ENCODE peak calls at places on chromosome 21, in eight cellular contexts. V is uterus, W is kidney, D is right lobe of liver, U is lung, H is hepatocyte, L is heart right ventricle, R is IMR-90. E is an unnamed sample.

GRCh38 chr21:44331650-44332306 is 7.4 kb downstream of the CFAP410 start:
- DNase-seq in V (no peak), W (no peak), D (no peak), U (no peak), H (no peak), L (peak), R (peak), E (peak)

GRCh38 chr21:30207252-30207579 is 8.7 kb downstream of the CLDN8 start:
- DNase-seq in V (no peak), W (no peak), D (no peak), U (no peak), H (no peak), L (no peak), R (no peak), E (no peak)

GRCh38 chr21:38847556-38847955 is 41.8 kb downstream of the ETS2 start:
- DNase-seq in V (no peak), W (no peak), D (peak), U (no peak), H (no peak), L (no peak), R (no peak), E (peak)

GRCh38 chr21:36396971-36397370 is 11.8 kb downstream of the CHAF1B start:
- DNase-seq in V (no peak), W (no peak), D (peak), U (no peak), H (no peak), L (no peak), R (no peak), E (no peak)

GRCh38 chr21:31530918-31531705 is 128.4 kb upstream of the SOD1 start:
- DNase-seq in V (no peak), W (peak), D (peak), U (no peak), H (peak), L (no peak), R (no peak), E (peak)

GRCh38 chr21:26130249-26130896 is 40.2 kb downstream of the APP start:
- DNase-seq in V (no peak), W (no peak), D (no peak), U (no peak), H (no peak), L (no peak), R (peak), E (peak)

GRCh38 chr21:29219165-29219770 is 79.5 kb upstream of the BACH1 start:
- DNase-seq in V (no peak), W (no peak), D (no peak), U (no peak), H (no peak), L (no peak), R (peak), E (peak)

GRCh38 chr21:26007911-26008579 is 162.5 kb downstream of the APP start:
- DNase-seq in V (no peak), W (no peak), D (no peak), U (no peak), H (no peak), L (no peak), R (peak), E (peak)

GRCh38 chr21:28099296-28099695 is 893.4 kb downstream of the LTN1 start:
- DNase-seq in V (peak), W (peak), D (no peak), U (no peak), H (peak), L (peak), R (peak), E (no peak)

GRCh38 chr21:44399151-44399954 is 45.9 kb downstream of the TRPM2 start:
- DNase-seq in V (no peak), W (peak), D (no peak), U (no peak), H (peak), L (no peak), R (no peak), E (no peak)

GRCh38 chr21:36689324-36689723 is 9.6 kb upstream of the SIM2 start:
- DNase-seq in V (no peak), W (no peak), D (no peak), U (no peak), H (no peak), L (no peak), R (no peak), E (no peak)

GRCh38 chr21:44428281-44428942 is 26.9 kb upstream of the LRRC3 start:
- DNase-seq in V (no peak), W (peak), D (peak), U (no peak), H (no peak), L (no peak), R (no peak), E (peak)

GRCh38 chr21:41199123-41199522 is 31.2 kb downstream of the BACE2 start:
- DNase-seq in V (no peak), W (no peak), D (no peak), U (no peak), H (no peak), L (no peak), R (no peak), E (no peak)

GRCh38 chr21:16072692-16073091 is 342.9 kb downstream of the USP25 start:
- DNase-seq in V (peak), W (no peak), D (no peak), U (no peak), H (peak), L (no peak), R (peak), E (no peak)

GRCh38 chr21:38440746-38441145 is 57.5 kb downstream of the ERG start:
- DNase-seq in V (no peak), W (no peak), D (no peak), U (no peak), H (peak), L (no peak), R (peak), E (peak)

GRCh38 chr21:37463083-37463780 is 96.7 kb downstream of the DYRK1A start:
- DNase-seq in V (no peak), W (no peak), D (no peak), U (no peak), H (peak), L (no peak), R (peak), E (peak)

GRCh38 chr21:35862969-35863368 is 197.4 kb downstream of the SETD4 start:
- DNase-seq in V (no peak), W (no peak), D (no peak), U (no peak), H (no peak), L (no peak), R (no peak), E (no peak)

GRCh38 chr21:44304846-44305245 is 5.0 kb downstream of the PFKL start:
- DNase-seq in V (no peak), W (no peak), D (no peak), U (no peak), H (peak), L (no peak), R (peak), E (peak)

GRCh38 chr21:32135401-32136363 is 143.2 kb downstream of the MIS18A start:
- DNase-seq in V (no peak), W (no peak), D (no peak), U (no peak), H (no peak), L (no peak), R (peak), E (peak)

GRCh38 chr21:44405091-44405947 is 50.0 kb upstream of the LRRC3 start:
- DNase-seq in V (no peak), W (peak), D (no peak), U (no peak), H (no peak), L (no peak), R (no peak), E (no peak)

GRCh38 chr21:29933088-29933487 is 6.7 kb downstream of the GRIK1 start:
- DNase-seq in V (no peak), W (no peak), D (no peak), U (no peak), H (no peak), L (no peak), R (no peak), E (no peak)

GRCh38 chr21:35711213-35711612 is 349.1 kb downstream of the SETD4 start:
- DNase-seq in V (no peak), W (no peak), D (no peak), U (no peak), H (no peak), L (no peak), R (no peak), E (no peak)

GRCh38 chr21:15732290-15732995 is 2.7 kb downstream of the USP25 start:
- DNase-seq in V (no peak), W (no peak), D (no peak), U (no peak), H (peak), L (no peak), R (peak), E (peak)

GRCh38 chr21:29265690-29266479 is 32.8 kb upstream of the BACH1 start:
- DNase-seq in V (no peak), W (no peak), D (no peak), U (no peak), H (no peak), L (no peak), R (no peak), E (peak)

GRCh38 chr21:26169061-26169610 is 1.4 kb downstream of the APP start:
- DNase-seq in V (peak), W (peak), D (peak), U (peak), H (peak), L (no peak), R (peak), E (peak)

GRCh38 chr21:23119491-23119890 is 2121.3 kb downstream of the NCAM2 start:
- DNase-seq in V (no peak), W (no peak), D (no peak), U (no peak), H (no peak), L (no peak), R (no peak), E (no peak)

GRCh38 chr21:37658994-37659458 is 257.2 kb downstream of the KCNJ6 start:
- DNase-seq in V (peak), W (peak), D (no peak), U (no peak), H (peak), L (no peak), R (peak), E (peak)

GRCh38 chr21:22791376-22791775 is 1793.2 kb downstream of the NCAM2 start:
- DNase-seq in V (no peak), W (no peak), D (no peak), U (no peak), H (no peak), L (no peak), R (no peak), E (no peak)

GRCh38 chr21:37219766-37220432 is 47.2 kb downstream of the VPS26C start:
- DNase-seq in V (no peak), W (no peak), D (peak), U (no peak), H (no peak), L (no peak), R (no peak), E (no peak)

GRCh38 chr21:15004721-15005370 is 60.0 kb downstream of the NRIP1 start:
- DNase-seq in V (no peak), W (no peak), D (no peak), U (no peak), H (no peak), L (no peak), R (peak), E (peak)

GRCh38 chr21:31136891-31137290 is 98.6 kb upstream of the KRTAP19-8 start:
- DNase-seq in V (peak), W (no peak), D (no peak), U (no peak), H (peak), L (no peak), R (peak), E (no peak)

GRCh38 chr21:38794978-38795377 is 10.8 kb upstream of the ETS2 start:
- DNase-seq in V (no peak), W (peak), D (peak), U (no peak), H (no peak), L (no peak), R (no peak), E (no peak)

GRCh38 chr21:43921979-43922945 is 57.2 kb downstream of the AGPAT3 start:
- DNase-seq in V (no peak), W (peak), D (no peak), U (no peak), H (no peak), L (no peak), R (peak), E (no peak)

GRCh38 chr21:29196664-29197052 is 66.2 kb downstream of the MAP3K7CL start:
- DNase-seq in V (no peak), W (no peak), D (no peak), U (no peak), H (no peak), L (no peak), R (peak), E (no peak)

GRCh38 chr21:39096754-39097153 is 86.5 kb downstream of the PSMG1 start:
- DNase-seq in V (no peak), W (no peak), D (no peak), U (no peak), H (no peak), L (no peak), R (no peak), E (no peak)

GRCh38 chr21:33403786-33404571 is 766 bp downstream of the IFNGR2 start:
- DNase-seq in V (peak), W (peak), D (peak), U (peak), H (peak), L (peak), R (peak), E (peak)
- TF ChIP-seq CTCF in V (no peak), W (no peak), D (no peak), U (no peak), H (no peak), L (no peak), R (no peak), E (no peak)

DNA sequence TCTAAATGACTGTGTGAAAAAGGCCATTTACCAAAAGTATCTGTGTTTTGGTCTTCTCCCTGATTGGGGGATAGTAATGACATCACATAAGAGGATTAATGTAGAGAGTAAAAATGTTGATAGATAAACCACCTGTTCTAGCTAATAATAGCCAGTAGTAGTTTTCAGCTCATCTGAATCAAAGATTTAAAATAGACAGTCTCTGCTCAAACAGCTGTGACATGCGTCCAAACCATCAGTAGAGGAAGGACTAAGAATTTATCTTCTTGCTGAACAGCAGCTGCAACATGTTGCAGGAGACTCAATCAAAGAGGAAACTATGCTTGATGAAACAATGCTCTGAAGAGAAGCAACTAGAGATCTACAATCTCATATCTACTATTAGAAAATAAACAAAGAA is 21.4 kb downstream of the TMPRSS15 start:
- DNase-seq in V (no peak), W (no peak), D (no peak), U (no peak), H (no peak), L (no peak), R (no peak), E (no peak)
- H3K4me3 ChIP-seq in V (no peak), W (no peak), D (no peak), U (no peak), H (no peak), L (no peak), R (no peak), E (no peak)

GRCh38 chr21:42851812-42852665 is 27.3 kb downstream of the WDR4 start:
- DNase-seq in V (no peak), W (no peak), D (no peak), U (no peak), H (no peak), L (no peak), R (no peak), E (no peak)

GRCh38 chr21:42848932-42849758 is 30.2 kb downstream of the WDR4 start:
- DNase-seq in V (no peak), W (peak), D (no peak), U (no peak), H (no peak), L (no peak), R (no peak), E (no peak)

GRCh38 chr21:42849759-42850412 is 29.5 kb downstream of the WDR4 start:
- DNase-seq in V (no peak), W (peak), D (no peak), U (no peak), H (no peak), L (no peak), R (no peak), E (no peak)

GRCh38 chr21:42850463-42850862 is 28.9 kb downstream of the WDR4 start:
- DNase-seq in V (no peak), W (peak), D (no peak), U (no peak), H (no peak), L (no peak), R (no peak), E (no peak)

GRCh38 chr21:42850866-42851391 is 28.4 kb downstream of the WDR4 start:
- DNase-seq in V (no peak), W (peak), D (no peak), U (no peak), H (no peak), L (no peak), R (no peak), E (peak)
- TF ChIP-seq CTCF in V (no peak), W (peak), D (peak), U (no peak), H (no peak), L (peak), R (peak), E (peak)

DNA sequence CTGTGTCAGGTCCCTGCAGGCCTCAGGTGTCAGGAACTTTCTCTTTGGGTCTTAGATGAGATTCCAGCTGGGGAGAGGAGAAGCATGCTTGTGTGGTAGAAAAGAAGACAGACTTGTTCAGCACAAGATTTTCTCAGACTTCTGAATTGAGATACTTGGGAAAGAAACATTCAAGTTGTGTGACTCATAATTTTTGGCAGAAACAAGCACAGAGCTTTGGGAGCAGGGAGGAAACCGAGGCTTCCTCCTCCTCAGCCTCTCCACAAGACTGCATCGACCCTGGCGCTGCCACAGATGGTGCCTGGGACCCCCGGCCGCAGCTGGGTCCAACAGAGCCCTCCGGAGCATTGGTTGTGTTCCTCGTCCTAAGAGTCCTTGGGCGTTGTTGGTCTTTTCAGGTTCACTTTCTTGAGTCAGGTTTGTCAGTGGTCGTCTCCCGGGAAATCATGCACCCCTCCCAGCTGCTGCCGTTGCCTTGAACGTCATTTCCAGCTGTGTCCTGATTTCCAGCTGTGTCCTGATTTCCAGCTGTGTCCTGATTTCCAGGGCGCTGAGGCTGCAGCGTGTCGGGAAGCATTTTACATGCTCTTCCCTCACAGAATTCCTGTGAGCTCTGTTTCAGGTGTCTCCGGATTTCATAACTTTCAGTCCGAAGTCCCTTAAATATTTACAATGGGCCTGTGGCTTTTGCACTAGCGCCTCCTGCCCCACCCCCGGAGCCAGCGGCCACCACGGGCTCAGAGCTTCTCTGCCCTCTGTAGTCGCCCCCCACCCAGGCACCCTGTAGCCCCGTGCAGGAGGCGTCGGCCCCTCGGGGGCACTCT is 66.5 kb downstream of the COL18A1 start:
- DNase-seq in V (peak), W (peak), D (peak), U (no peak), H (peak), L (peak), R (peak), E (peak)
- H3K4me3 ChIP-seq in V (no peak), W (no peak), D (peak), U (no peak), H (no peak), L (no peak), R (no peak), E (peak)

DNA sequence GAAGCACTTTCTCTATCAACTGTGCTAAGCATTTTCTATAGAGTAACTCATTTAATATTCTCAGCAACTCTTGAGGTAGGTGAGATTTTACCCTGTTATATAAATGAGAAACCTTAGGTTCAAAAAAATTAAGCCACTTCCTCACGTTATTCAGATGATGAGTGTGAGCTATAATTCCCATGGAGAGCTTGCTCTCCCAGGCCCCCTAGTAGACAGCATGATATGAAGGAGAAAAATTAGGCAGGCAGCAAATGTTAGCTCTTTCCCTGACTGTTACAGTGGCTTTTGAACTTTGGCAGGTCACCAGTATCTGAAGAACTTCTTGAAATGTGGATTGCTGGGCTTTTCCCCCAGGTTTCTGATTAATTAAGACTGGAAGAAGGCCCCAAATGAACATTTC is 753.1 kb downstream of the NCAM2 start:
- DNase-seq in V (no peak), W (no peak), D (no peak), U (no peak), H (no peak), L (no peak), R (no peak), E (peak)
- TF ChIP-seq CTCF in V (peak), W (no peak), D (peak), U (no peak), H (no peak), L (no peak), R (no peak), E (peak)

GRCh38 chr21:46119565-46120271 is 21.8 kb downstream of the COL6A2 start:
- DNase-seq in V (peak), W (peak), D (no peak), U (no peak), H (no peak), L (peak), R (no peak), E (no peak)
- H3K4me3 ChIP-seq in V (no peak), W (no peak), D (no peak), U (no peak), H (no peak), L (no peak), R (no peak), E (no peak)

GRCh38 chr21:34639250-34639649 is 24.3 kb upstream of the RCAN1 start:
- DNase-seq in V (no peak), W (no peak), D (no peak), U (no peak), H (no peak), L (no peak), R (no peak), E (no peak)

GRCh38 chr21:34636961-34637360 is 22.0 kb upstream of the RCAN1 start:
- DNase-seq in V (no peak), W (no peak), D (no peak), U (no peak), H (no peak), L (no peak), R (no peak), E (no peak)

GRCh38 chr21:34630536-34631143 is 15.7 kb upstream of the RCAN1 start:
- DNase-seq in V (no peak), W (no peak), D (no peak), U (no peak), H (peak), L (no peak), R (peak), E (peak)

GRCh38 chr21:34632498-34632897 is 17.6 kb upstream of the RCAN1 start:
- DNase-seq in V (no peak), W (no peak), D (no peak), U (no peak), H (no peak), L (no peak), R (no peak), E (no peak)

GRCh38 chr21:34635307-34635706 is 20.4 kb upstream of the RCAN1 start:
- DNase-seq in V (no peak), W (no peak), D (no peak), U (no peak), H (no peak), L (no peak), R (no peak), E (no peak)
- TF ChIP-seq CTCF in V (no peak), W (no peak), D (peak), U (no peak), H (peak), L (peak), R (peak), E (peak)